ENCODE peak calls at places on chromosomes 3 and 15, in five cellular contexts. A is CD8-positive, alpha-beta memory T cell; D is mesothelial cell of epicardium; F is cardiac fibroblast; T is activated CD8-positive, alpha-beta T cell treated with anti-CD3 and anti-CD28 coated beads, Interleukin-2, amount 10 ng/mL, durations not matched to agents 7 days and 5 days. U is an unnamed sample.

GRCh38 chr3:115616461-115616860 is 6.8 kb upstream of the GAP43 start:
- DNase-seq in A (no peak), D (no peak), F (no peak), T (no peak), U (no peak)

GRCh38 chr15:81264072-81264857 is 59.7 kb downstream of the STARD5 start:
- DNase-seq in A (no peak), D (no peak), F (peak), T (no peak), U (no peak)

GRCh38 chr15:89822030-89822429 is 7.4 kb upstream of the ANPEP start:
- DNase-seq in A (no peak), D (no peak), F (peak), T (no peak), U (no peak)

GRCh38 chr3:165254812-165255211 is 58.6 kb upstream of the SLITRK3 start:
- DNase-seq in A (no peak), D (no peak), F (peak), T (no peak), U (no peak)

GRCh38 chr3:34504755-34505154 is 706.3 kb downstream of the PDCD6IP start:
- DNase-seq in A (no peak), D (no peak), F (no peak), T (no peak), U (no peak)

GRCh38 chr15:36814085-36814484 is 234.7 kb downstream of the CDIN1 start:
- DNase-seq in A (no peak), D (no peak), F (no peak), T (no peak), U (no peak)

GRCh38 chr3:50971487-50971924 is 296.8 kb downstream of the DOCK3 start:
- DNase-seq in A (peak), D (no peak), F (peak), T (peak), U (peak)

GRCh38 chr15:78570710-78571109 is 5.4 kb downstream of the CHRNA5 start:
- DNase-seq in A (no peak), D (no peak), F (no peak), T (no peak), U (no peak)

GRCh38 chr15:61835476-61836106 is 224.7 kb downstream of the VPS13C start:
- DNase-seq in A (peak), D (peak), F (peak), T (peak), U (peak)

GRCh38 chr3:177441813-177442646 is 244.7 kb upstream of the TBL1XR1 start:
- DNase-seq in A (no peak), D (no peak), F (no peak), T (no peak), U (no peak)

GRCh38 chr3:186142556-186142955 is 33.7 kb upstream of the ETV5 start:
- DNase-seq in A (no peak), D (no peak), F (no peak), T (no peak), U (no peak)

GRCh38 chr15:42344763-42345162 is 14.5 kb upstream of the CAPN3 start:
- DNase-seq in A (no peak), D (no peak), F (peak), T (peak), U (no peak)

U was measured in adrenal gland.